ENCODE peak calls at places on chromosomes 13 and 19, in five cellular contexts. O is skeletal muscle cell, K is OCI-LY7, E is breast epithelium, N is HCT116. J is an unnamed sample.

GRCh38 chr13:25844559-25845434 is 207.0 kb downstream of the SHISA2 start:
- DNase-seq in O (no peak), K (no peak), E (no peak), N (no peak), J (no peak)

GRCh38 chr13:95481051-95481775 is 71.3 kb upstream of the CLDN10 start:
- DNase-seq in O (no peak), K (no peak), E (no peak), N (no peak), J (no peak)

GRCh38 chr19:33286899-33287298 is 15.4 kb downstream of the CEBPA start:
- DNase-seq in O (no peak), K (no peak), E (no peak), N (no peak), J (no peak)

GRCh38 chr13:29905845-29906244 is 55.4 kb upstream of the UBL3 start:
- DNase-seq in O (no peak), K (no peak), E (no peak), N (no peak), J (no peak)

GRCh38 chr13:111561091-111561778 is 240.8 kb downstream of the TEX29 start:
- DNase-seq in O (no peak), K (no peak), E (no peak), N (no peak), J (no peak)

GRCh38 chr19:11798391-11799296 is at the start of gene ZNF491:
- DNase-seq in O (peak; percentile 21), K (peak; percentile 94), E (peak; percentile 88), N (no peak), J (peak; percentile 94)

GRCh38 chr19:12828494-12828893 is 5.9 kb downstream of the RTBDN start:
- DNase-seq in O (no peak), K (peak; percentile 58), E (no peak), N (no peak), J (no peak)

GRCh38 chr13:76828316-76828741 is 57.9 kb downstream of the KCTD12 start:
- DNase-seq in O (no peak), K (no peak), E (no peak), N (no peak), J (no peak)

GRCh38 chr19:15544970-15545369 is 36.6 kb downstream of the CYP4F22 start:
- DNase-seq in O (no peak), K (no peak), E (no peak), N (no peak), J (no peak)